ENCODE peak calls at places on chromosomes 3 and 15, in seven cellular contexts. One of them, this sample, is unnamed.

GRCh38 chr3:66153961-66154923 is 66.6 kb upstream of the SLC25A26 start:
- DNase-seq in choroid plexus epithelial cell: peak; percentile 38
- DNase-seq in pancreas: no peak
- DNase-seq in neural crest cell: no peak
- DNase-seq in CD4-positive, alpha-beta T cell: no peak
- DNase-seq in osteocyte: no peak
- DNase-seq in dorsolateral prefrontal cortex: no peak
- DNase-seq in this sample: no peak

GRCh38 chr3:123688241-123688747 is 103.4 kb upstream of the HACD2 start:
- DNase-seq in neural crest cell: no peak
- DNase-seq in CD4-positive, alpha-beta T cell: no peak
- DNase-seq in dorsolateral prefrontal cortex: no peak
- DNase-seq in pancreas: no peak
- DNase-seq in osteocyte: no peak
- DNase-seq in choroid plexus epithelial cell: peak; percentile 96
- DNase-seq in this sample: no peak

GRCh38 chr15:41969851-41970431 is 2.4 kb downstream of the EHD4 start:
- DNase-seq in osteocyte: no peak
- DNase-seq in dorsolateral prefrontal cortex: no peak
- DNase-seq in neural crest cell: no peak
- DNase-seq in CD4-positive, alpha-beta T cell: peak; percentile 8
- DNase-seq in pancreas: no peak
- DNase-seq in choroid plexus epithelial cell: no peak
- DNase-seq in this sample: no peak

GRCh38 chr3:134859341-134859740 is 64.3 kb downstream of the EPHB1 start:
- DNase-seq in CD4-positive, alpha-beta T cell: no peak
- DNase-seq in neural crest cell: no peak
- DNase-seq in pancreas: no peak
- DNase-seq in osteocyte: no peak
- DNase-seq in dorsolateral prefrontal cortex: no peak
- DNase-seq in choroid plexus epithelial cell: no peak
- DNase-seq in this sample: no peak

GRCh38 chr15:65818927-65819562 is 27.0 kb upstream of the DENND4A start:
- DNase-seq in dorsolateral prefrontal cortex: no peak
- DNase-seq in choroid plexus epithelial cell: peak; percentile 61
- DNase-seq in neural crest cell: no peak
- DNase-seq in pancreas: no peak
- DNase-seq in osteocyte: no peak
- DNase-seq in CD4-positive, alpha-beta T cell: no peak
- DNase-seq in this sample: no peak

GRCh38 chr15:45136378-45136764 is 6.6 kb downstream of the DUOX1 start:
- DNase-seq in CD4-positive, alpha-beta T cell: peak; percentile 9
- DNase-seq in pancreas: no peak
- DNase-seq in choroid plexus epithelial cell: no peak
- DNase-seq in neural crest cell: no peak
- DNase-seq in dorsolateral prefrontal cortex: no peak
- DNase-seq in osteocyte: no peak
- DNase-seq in this sample: no peak

GRCh38 chr3:138941259-138941885 is 5.6 kb downstream of the FOXL2 start:
- DNase-seq in neural crest cell: peak; percentile 59
- DNase-seq in osteocyte: no peak
- DNase-seq in dorsolateral prefrontal cortex: no peak
- DNase-seq in CD4-positive, alpha-beta T cell: no peak
- DNase-seq in pancreas: no peak
- DNase-seq in choroid plexus epithelial cell: peak; percentile 64
- DNase-seq in this sample: no peak

GRCh38 chr3:156551746-156552145 is 3.2 kb downstream of the SSR3 start:
- DNase-seq in dorsolateral prefrontal cortex: no peak
- DNase-seq in pancreas: no peak
- DNase-seq in choroid plexus epithelial cell: peak; percentile 86
- DNase-seq in CD4-positive, alpha-beta T cell: no peak
- DNase-seq in neural crest cell: no peak
- DNase-seq in osteocyte: no peak
- DNase-seq in this sample: no peak

GRCh38 chr3:48431224-48432029 is 1.5 kb upstream of the PLXNB1 start:
- DNase-seq in choroid plexus epithelial cell: no peak
- DNase-seq in osteocyte: peak; percentile 71
- DNase-seq in CD4-positive, alpha-beta T cell: no peak
- DNase-seq in neural crest cell: no peak
- DNase-seq in pancreas: no peak
- DNase-seq in dorsolateral prefrontal cortex: no peak
- DNase-seq in this sample: no peak

GRCh38 chr3:123083446-123084124 is 16.8 kb downstream of the PDIA5 start:
- DNase-seq in neural crest cell: no peak
- DNase-seq in dorsolateral prefrontal cortex: no peak
- DNase-seq in CD4-positive, alpha-beta T cell: no peak
- DNase-seq in osteocyte: no peak
- DNase-seq in pancreas: no peak
- DNase-seq in choroid plexus epithelial cell: no peak
- DNase-seq in this sample: no peak

GRCh38 chr3:151835751-151836550 is 22.0 kb downstream of the AADAC start:
- DNase-seq in pancreas: no peak
- DNase-seq in CD4-positive, alpha-beta T cell: no peak
- DNase-seq in dorsolateral prefrontal cortex: no peak
- DNase-seq in neural crest cell: no peak
- DNase-seq in osteocyte: no peak
- DNase-seq in choroid plexus epithelial cell: peak; percentile 85
- DNase-seq in this sample: no peak

GRCh38 chr15:50353251-50353998 is 1.6 kb downstream of the GABPB1 start:
- DNase-seq in neural crest cell: no peak
- DNase-seq in osteocyte: no peak
- DNase-seq in pancreas: no peak
- DNase-seq in choroid plexus epithelial cell: peak; percentile 94
- DNase-seq in CD4-positive, alpha-beta T cell: no peak
- DNase-seq in dorsolateral prefrontal cortex: no peak
- DNase-seq in this sample: no peak

GRCh38 chr15:43748376-43748775 is 2.1 kb downstream of the PDIA3 start:
- DNase-seq in dorsolateral prefrontal cortex: no peak
- DNase-seq in osteocyte: no peak
- DNase-seq in neural crest cell: no peak
- DNase-seq in choroid plexus epithelial cell: peak; percentile 34
- DNase-seq in pancreas: no peak
- DNase-seq in CD4-positive, alpha-beta T cell: no peak
- DNase-seq in this sample: no peak

GRCh38 chr3:53486961-53487654 is 7.3 kb upstream of the CACNA1D start:
- DNase-seq in pancreas: no peak
- DNase-seq in choroid plexus epithelial cell: no peak
- DNase-seq in neural crest cell: no peak
- DNase-seq in dorsolateral prefrontal cortex: no peak
- DNase-seq in CD4-positive, alpha-beta T cell: no peak
- DNase-seq in osteocyte: no peak
- DNase-seq in this sample: no peak
- TF ChIP-seq CTCF in pancreas: no peak
- TF ChIP-seq CTCF in choroid plexus epithelial cell: no peak
- TF ChIP-seq CTCF in neural crest cell: no peak
- TF ChIP-seq CTCF in dorsolateral prefrontal cortex: no peak
- TF ChIP-seq CTCF in CD4-positive, alpha-beta T cell: no peak
- TF ChIP-seq CTCF in osteocyte: no peak
- TF ChIP-seq CTCF in this sample: no peak

GRCh38 chr15:63672775-63673174 is 75.6 kb downstream of the FBXL22 start:
- DNase-seq in dorsolateral prefrontal cortex: no peak
- DNase-seq in neural crest cell: no peak
- DNase-seq in CD4-positive, alpha-beta T cell: no peak
- DNase-seq in choroid plexus epithelial cell: no peak
- DNase-seq in osteocyte: no peak
- DNase-seq in pancreas: no peak
- DNase-seq in this sample: no peak
- TF ChIP-seq CTCF in dorsolateral prefrontal cortex: no peak
- TF ChIP-seq CTCF in neural crest cell: no peak
- TF ChIP-seq CTCF in CD4-positive, alpha-beta T cell: no peak
- TF ChIP-seq CTCF in choroid plexus epithelial cell: no peak
- TF ChIP-seq CTCF in osteocyte: no peak
- TF ChIP-seq CTCF in pancreas: no peak
- TF ChIP-seq CTCF in this sample: no peak

DNA sequence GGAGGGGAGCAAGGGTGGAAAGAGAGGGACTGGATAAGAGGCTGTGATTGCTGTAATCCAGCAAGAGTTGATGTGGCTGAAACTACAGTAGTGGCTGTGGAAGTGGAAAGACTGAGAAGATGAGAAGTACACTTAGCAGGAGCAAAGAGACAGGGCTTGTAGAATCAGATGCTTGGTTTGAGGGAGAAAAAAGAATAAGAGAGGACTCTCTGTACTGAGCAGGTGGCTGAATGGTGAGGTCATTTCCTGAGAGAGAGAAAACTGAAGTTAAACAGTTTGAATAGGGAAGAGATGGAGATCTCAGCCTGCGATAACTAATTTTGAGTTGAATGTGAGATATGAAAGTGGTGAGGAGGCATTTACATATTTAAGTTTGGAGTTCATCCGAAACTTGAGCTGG is 95.8 kb upstream of the SLC25A36 start:
- DNase-seq in neural crest cell: no peak
- DNase-seq in pancreas: no peak
- DNase-seq in choroid plexus epithelial cell: no peak
- DNase-seq in osteocyte: no peak
- DNase-seq in CD4-positive, alpha-beta T cell: no peak
- DNase-seq in dorsolateral prefrontal cortex: no peak
- DNase-seq in this sample: no peak
- TF ChIP-seq CTCF in neural crest cell: no peak
- TF ChIP-seq CTCF in pancreas: no peak
- TF ChIP-seq CTCF in choroid plexus epithelial cell: no peak
- TF ChIP-seq CTCF in osteocyte: no peak
- TF ChIP-seq CTCF in CD4-positive, alpha-beta T cell: no peak
- TF ChIP-seq CTCF in dorsolateral prefrontal cortex: no peak
- TF ChIP-seq CTCF in this sample: no peak

GRCh38 chr15:80584561-80584964 is 110.5 kb upstream of the ABHD17C start:
- DNase-seq in CD4-positive, alpha-beta T cell: no peak
- DNase-seq in dorsolateral prefrontal cortex: no peak
- DNase-seq in osteocyte: no peak
- DNase-seq in neural crest cell: no peak
- DNase-seq in pancreas: no peak
- DNase-seq in choroid plexus epithelial cell: no peak
- DNase-seq in this sample: no peak

GRCh38 chr15:80586141-80586540 is 109.0 kb upstream of the ABHD17C start:
- DNase-seq in osteocyte: no peak
- DNase-seq in dorsolateral prefrontal cortex: no peak
- DNase-seq in pancreas: no peak
- DNase-seq in choroid plexus epithelial cell: no peak
- DNase-seq in neural crest cell: no peak
- DNase-seq in CD4-positive, alpha-beta T cell: no peak
- DNase-seq in this sample: no peak

GRCh38 chr15:80584973-80585372 is 110.1 kb upstream of the ABHD17C start:
- DNase-seq in osteocyte: no peak
- DNase-seq in dorsolateral prefrontal cortex: no peak
- DNase-seq in neural crest cell: no peak
- DNase-seq in pancreas: no peak
- DNase-seq in CD4-positive, alpha-beta T cell: no peak
- DNase-seq in choroid plexus epithelial cell: no peak
- DNase-seq in this sample: no peak

GRCh38 chr15:80587007-80587406 is 108.1 kb upstream of the ABHD17C start:
- DNase-seq in dorsolateral prefrontal cortex: no peak
- DNase-seq in osteocyte: no peak
- DNase-seq in CD4-positive, alpha-beta T cell: no peak
- DNase-seq in neural crest cell: no peak
- DNase-seq in choroid plexus epithelial cell: no peak
- DNase-seq in pancreas: no peak
- DNase-seq in this sample: no peak

DNA sequence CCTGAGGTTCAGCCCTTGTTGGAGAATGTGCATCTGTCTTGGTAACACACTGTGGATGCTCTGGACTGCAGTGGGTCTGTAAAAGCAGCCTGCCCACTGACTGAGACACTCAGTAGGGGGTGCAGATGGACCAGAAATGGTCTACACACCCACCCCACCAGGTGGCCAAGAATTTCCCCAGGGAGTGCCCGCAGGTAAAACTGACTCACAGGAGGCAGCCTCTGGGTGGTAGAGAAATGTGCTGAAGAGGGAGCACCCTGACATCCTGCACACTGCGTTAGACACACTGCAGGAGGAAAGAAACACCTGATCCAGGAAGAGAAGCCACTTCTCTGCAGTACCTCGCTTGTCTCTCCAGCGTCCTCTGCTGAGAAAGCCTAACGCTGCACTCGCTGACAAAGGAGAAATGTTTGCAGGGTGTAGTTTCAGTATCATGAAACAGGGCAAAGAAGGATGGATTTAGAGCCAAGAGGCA is 109.5 kb upstream of the ABHD17C start:
- DNase-seq in dorsolateral prefrontal cortex: no peak
- DNase-seq in choroid plexus epithelial cell: no peak
- DNase-seq in pancreas: no peak
- DNase-seq in neural crest cell: no peak
- DNase-seq in CD4-positive, alpha-beta T cell: no peak
- DNase-seq in osteocyte: no peak
- DNase-seq in this sample: no peak
- TF ChIP-seq CTCF in dorsolateral prefrontal cortex: no peak
- TF ChIP-seq CTCF in choroid plexus epithelial cell: peak; percentile 35
- TF ChIP-seq CTCF in pancreas: no peak
- TF ChIP-seq CTCF in neural crest cell: no peak
- TF ChIP-seq CTCF in CD4-positive, alpha-beta T cell: no peak
- TF ChIP-seq CTCF in osteocyte: no peak
- TF ChIP-seq CTCF in this sample: no peak